ENCODE peak calls at places on chromosomes 12 and 14, in six cellular contexts. One of them, this sample, is unnamed.
A peak's percentile ranks its signal among the peaks of the same experiment; 100 is the strongest.

GRCh38 chr12:124481257-124481750 is 86.1 kb downstream of the NCOR2 start:
- DNase-seq in cardiac muscle cell: no peak
- DNase-seq in AG08395: no peak
- DNase-seq in stomach: no peak
- DNase-seq in C1 segment of cervical spinal cord: no peak
- DNase-seq in endothelial cell: no peak
- DNase-seq in this sample: no peak

GRCh38 chr14:33737446-33737845 is 213.4 kb downstream of the EGLN3 start:
- DNase-seq in cardiac muscle cell: peak; percentile 43
- DNase-seq in AG08395: peak; percentile 75
- DNase-seq in stomach: no peak
- DNase-seq in C1 segment of cervical spinal cord: no peak
- DNase-seq in endothelial cell: no peak
- DNase-seq in this sample: no peak

GRCh38 chr12:46065412-46066166 is 75.2 kb upstream of the SCAF11 start:
- DNase-seq in cardiac muscle cell: no peak
- DNase-seq in AG08395: no peak
- DNase-seq in stomach: no peak
- DNase-seq in C1 segment of cervical spinal cord: no peak
- DNase-seq in endothelial cell: no peak
- DNase-seq in this sample: no peak

GRCh38 chr14:69316449-69317391 is 56.8 kb downstream of the GALNT16 start:
- DNase-seq in cardiac muscle cell: peak; percentile 97
- DNase-seq in AG08395: peak; percentile 100
- DNase-seq in stomach: no peak
- DNase-seq in C1 segment of cervical spinal cord: no peak
- DNase-seq in endothelial cell: no peak
- DNase-seq in this sample: no peak

GRCh38 chr14:21525995-21526671 is at the start of gene SALL2:
- DNase-seq in cardiac muscle cell: peak; percentile 81
- DNase-seq in AG08395: peak; percentile 13
- DNase-seq in stomach: peak; percentile 72
- DNase-seq in C1 segment of cervical spinal cord: peak; percentile 66
- DNase-seq in endothelial cell: peak; percentile 73
- DNase-seq in this sample: peak; percentile 52

GRCh38 chr14:59389936-59390335 is 75.2 kb downstream of the GPR135 start:
- DNase-seq in cardiac muscle cell: no peak
- DNase-seq in AG08395: no peak
- DNase-seq in stomach: no peak
- DNase-seq in C1 segment of cervical spinal cord: no peak
- DNase-seq in endothelial cell: no peak
- DNase-seq in this sample: no peak

GRCh38 chr12:102069707-102070106 is 7.9 kb upstream of the WASHC3 start:
- DNase-seq in cardiac muscle cell: no peak
- DNase-seq in AG08395: no peak
- DNase-seq in stomach: no peak
- DNase-seq in C1 segment of cervical spinal cord: no peak
- DNase-seq in endothelial cell: no peak
- DNase-seq in this sample: no peak

GRCh38 chr12:49942512-49942893 is 8.0 kb upstream of the AQP2 start:
- DNase-seq in cardiac muscle cell: no peak
- DNase-seq in AG08395: no peak
- DNase-seq in stomach: no peak
- DNase-seq in C1 segment of cervical spinal cord: no peak
- DNase-seq in endothelial cell: no peak
- DNase-seq in this sample: no peak

GRCh38 chr12:31105668-31106067 is 32.0 kb downstream of the DDX11 start:
- DNase-seq in cardiac muscle cell: no peak
- DNase-seq in AG08395: no peak
- DNase-seq in stomach: no peak
- DNase-seq in C1 segment of cervical spinal cord: no peak
- DNase-seq in endothelial cell: no peak
- DNase-seq in this sample: no peak

GRCh38 chr14:68254669-68255527 is 435.3 kb downstream of the RAD51B start:
- DNase-seq in cardiac muscle cell: no peak
- DNase-seq in AG08395: no peak
- DNase-seq in stomach: no peak
- DNase-seq in C1 segment of cervical spinal cord: no peak
- DNase-seq in endothelial cell: no peak
- DNase-seq in this sample: no peak

GRCh38 chr14:89856871-89857345 is 97.6 kb downstream of the EFCAB11 start:
- DNase-seq in cardiac muscle cell: peak; percentile 52
- DNase-seq in AG08395: peak; percentile 24
- DNase-seq in stomach: peak; percentile 28
- DNase-seq in C1 segment of cervical spinal cord: no peak
- DNase-seq in endothelial cell: no peak
- DNase-seq in this sample: no peak

GRCh38 chr12:111429760-111430417 is 24.2 kb downstream of the SH2B3 start:
- DNase-seq in cardiac muscle cell: no peak
- DNase-seq in AG08395: no peak
- DNase-seq in stomach: no peak
- DNase-seq in C1 segment of cervical spinal cord: no peak
- DNase-seq in endothelial cell: no peak
- DNase-seq in this sample: peak; percentile 88

GRCh38 chr12:65300679-65301349 is 22.3 kb downstream of the MSRB3 start:
- DNase-seq in cardiac muscle cell: peak; percentile 30
- DNase-seq in AG08395: no peak
- DNase-seq in stomach: no peak
- DNase-seq in C1 segment of cervical spinal cord: no peak
- DNase-seq in endothelial cell: peak; percentile 40
- DNase-seq in this sample: no peak

GRCh38 chr14:39841088-39841487 is 408.9 kb upstream of the FBXO33 start:
- DNase-seq in cardiac muscle cell: no peak
- DNase-seq in AG08395: no peak
- DNase-seq in stomach: no peak
- DNase-seq in C1 segment of cervical spinal cord: no peak
- DNase-seq in endothelial cell: no peak
- DNase-seq in this sample: no peak

GRCh38 chr12:65952737-65953209 is 128.5 kb downstream of the HMGA2 start:
- DNase-seq in cardiac muscle cell: no peak
- DNase-seq in AG08395: no peak
- DNase-seq in stomach: no peak
- DNase-seq in C1 segment of cervical spinal cord: no peak
- DNase-seq in endothelial cell: no peak
- DNase-seq in this sample: no peak

GRCh38 chr14:89401241-89401640 is 15.8 kb downstream of the FOXN3 start:
- DNase-seq in cardiac muscle cell: no peak
- DNase-seq in AG08395: no peak
- DNase-seq in stomach: no peak
- DNase-seq in C1 segment of cervical spinal cord: no peak
- DNase-seq in endothelial cell: no peak
- DNase-seq in this sample: no peak

GRCh38 chr14:54617467-54617866 is 50.5 kb downstream of the SAMD4A start:
- DNase-seq in cardiac muscle cell: peak; percentile 11
- DNase-seq in AG08395: peak; percentile 48
- DNase-seq in stomach: no peak
- DNase-seq in C1 segment of cervical spinal cord: no peak
- DNase-seq in endothelial cell: no peak
- DNase-seq in this sample: no peak

GRCh38 chr14:64912256-64912655 is 2.0 kb upstream of the CHURC1 start:
- DNase-seq in cardiac muscle cell: peak; percentile 25
- DNase-seq in AG08395: no peak
- DNase-seq in stomach: no peak
- DNase-seq in C1 segment of cervical spinal cord: no peak
- DNase-seq in endothelial cell: no peak
- DNase-seq in this sample: no peak